ENCODE peak calls at places on chromosomes 11 and 22, in six cellular contexts. K is amniotic stem cell; W is stimulated activated CD4-positive, alpha-beta T cell treated with anti-CD3 and anti-CD28 coated beads, Interleukin-2, amount 100 ng/mL, for 24 hours; H is DMS153; G is right lobe of liver; I is GF-D8. J is an unnamed sample.

GRCh38 chr22:38754247-38755154 is 1.3 kb downstream of the SUN2 start:
- DNase-seq in H (peak), W (peak), I (peak), K (peak), G (peak), J (no peak)

GRCh38 chr11:102566112-102566511 is 35.6 kb upstream of the MMP7 start:
- DNase-seq in K (no peak), H (no peak), W (no peak), G (no peak), I (no peak), J (no peak)

GRCh38 chr22:43951966-43952365 is 3.3 kb upstream of the SAMM50 start:
- DNase-seq in W (no peak), K (no peak), G (no peak), H (no peak), I (no peak), J (no peak)

GRCh38 chr11:117999354-117999993 is 13.3 kb downstream of the IL10RA start:
- DNase-seq in H (no peak), K (no peak), G (no peak), W (no peak), I (no peak), J (no peak)

GRCh38 chr11:47268448-47269001 is 1.4 kb upstream of the MADD start:
- DNase-seq in K (no peak), G (no peak), H (no peak), I (no peak), W (no peak), J (no peak)

GRCh38 chr11:70744396-70745185 is 346.3 kb downstream of the CTTN start:
- DNase-seq in W (no peak), G (no peak), K (no peak), H (no peak), I (no peak), J (no peak)

GRCh38 chr22:46815132-46815531 is 52.7 kb downstream of the TBC1D22A start:
- DNase-seq in W (no peak), G (peak), K (no peak), I (no peak), H (no peak), J (no peak)

GRCh38 chr22:19473578-19473977 is 5.4 kb downstream of the UFD1 start:
- DNase-seq in W (no peak), I (no peak), G (no peak), H (no peak), K (no peak), J (no peak)

GRCh38 chr11:35064114-35064800 is 74.7 kb upstream of the CD44 start:
- DNase-seq in I (no peak), G (no peak), W (no peak), K (no peak), H (no peak), J (no peak)

GRCh38 chr22:39434243-39434653 is 22.6 kb upstream of the MGAT3 start:
- DNase-seq in H (no peak), G (no peak), I (no peak), W (no peak), K (no peak), J (no peak)

GRCh38 chr11:208917-209260 is 1.4 kb downstream of the RIC8A start:
- DNase-seq in K (no peak), G (no peak), I (no peak), H (no peak), W (no peak), J (no peak)

GRCh38 chr11:61267437-61267841 is 26.5 kb downstream of the PGA5 start:
- DNase-seq in W (no peak), G (peak), I (no peak), H (no peak), K (no peak), J (no peak)

GRCh38 chr11:45815747-45816146 is 10.8 kb downstream of the SLC35C1 start:
- DNase-seq in G (no peak), W (no peak), H (no peak), I (no peak), K (no peak), J (no peak)

GRCh38 chr11:75547617-75548054 is 14.4 kb upstream of the SERPINH1 start:
- DNase-seq in I (no peak), G (peak), K (peak), H (peak), W (peak), J (no peak)

GRCh38 chr22:43824724-43825485 is 12.8 kb upstream of the EFCAB6 start:
- DNase-seq in K (no peak), W (no peak), H (no peak), G (no peak), I (no peak), J (no peak)

GRCh38 chr11:78921517-78921916 is 346.9 kb upstream of the NARS2 start:
- DNase-seq in I (no peak), W (no peak), K (no peak), H (peak), G (no peak), J (no peak)

GRCh38 chr22:31431950-31432349 is 32.5 kb downstream of the DRG1 start:
- DNase-seq in G (peak), W (no peak), H (no peak), K (no peak), I (no peak), J (no peak)

GRCh38 chr22:31603574-31603973 is 58.4 kb downstream of the PISD start:
- DNase-seq in K (no peak), G (no peak), I (no peak), H (no peak), W (no peak), J (no peak)

GRCh38 chr11:74557526-74557925 is 34.9 kb upstream of the POLD3 start:
- DNase-seq in G (no peak), H (no peak), K (no peak), W (no peak), I (no peak), J (no peak)

GRCh38 chr11:38990139-38990538 is 2392.1 kb upstream of the RAG2 start:
- DNase-seq in K (no peak), W (no peak), G (no peak), I (no peak), H (no peak), J (no peak)

GRCh38 chr11:120801801-120802689 is 221.9 kb upstream of the TBCEL start:
- DNase-seq in I (no peak), K (no peak), G (peak), H (peak), W (peak), J (no peak)

GRCh38 chr22:34214372-34214771 is 294.1 kb upstream of the LARGE1 start:
- DNase-seq in I (no peak), W (no peak), K (no peak), G (no peak), H (no peak), J (no peak)

GRCh38 chr11:44507896-44508440 is 57.5 kb upstream of the CD82 start:
- DNase-seq in I (no peak), H (no peak), W (no peak), K (no peak), G (no peak), J (no peak)

GRCh38 chr11:124384399-124384798 is at the start of gene OR8B2:
- DNase-seq in W (no peak), H (no peak), G (no peak), I (no peak), K (no peak), J (no peak)

GRCh38 chr22:45280583-45280972 is 4.2 kb upstream of the UPK3A start:
- DNase-seq in H (no peak), G (no peak), I (no peak), W (no peak), K (no peak), J (no peak)

GRCh38 chr11:27250867-27251266 is 112.1 kb downstream of the CCDC34 start:
- DNase-seq in I (no peak), H (no peak), W (no peak), K (no peak), G (no peak), J (no peak)

GRCh38 chr22:42277988-42278776 is 7.7 kb upstream of the TCF20 start:
- DNase-seq in W (no peak), I (no peak), H (peak), G (no peak), K (no peak), J (no peak)

GRCh38 chr11:12841946-12842630 is 167.0 kb upstream of the RASSF10 start:
- DNase-seq in H (peak), G (no peak), I (no peak), K (peak), W (no peak), J (peak)

GRCh38 chr11:28537822-28538221 is 429.6 kb downstream of the METTL15 start:
- DNase-seq in W (no peak), I (no peak), K (no peak), H (no peak), G (no peak), J (no peak)

GRCh38 chr11:120389693-120390584 is 53.7 kb downstream of the ARHGEF12 start:
- DNase-seq in W (no peak), G (no peak), H (no peak), K (no peak), I (no peak), J (no peak)

GRCh38 chr11:32935462-32936029 is 42.9 kb downstream of the QSER1 start:
- DNase-seq in I (no peak), W (no peak), G (no peak), H (no peak), K (no peak), J (no peak)

GRCh38 chr11:119991022-119991404 is 146.9 kb downstream of the TRIM29 start:
- DNase-seq in H (no peak), G (no peak), I (no peak), W (no peak), K (no peak), J (no peak)

GRCh38 chr22:39309364-39309861 is 10.0 kb downstream of the RPL3 start:
- DNase-seq in H (no peak), W (no peak), K (no peak), I (no peak), G (peak), J (no peak)

GRCh38 chr11:78261367-78261766 is 72.6 kb downstream of the USP35 start:
- DNase-seq in W (no peak), I (no peak), K (no peak), H (no peak), G (no peak), J (no peak)

GRCh38 chr11:113014262-113014661 is 53.0 kb downstream of the NCAM1 start:
- DNase-seq in G (no peak), I (no peak), W (no peak), H (peak), K (no peak), J (no peak)